ENCODE peak calls at places on chromosomes 6 and 20, in six cellular contexts. N is uterus, R is COR-L47, Q is epithelial cell of esophagus, Y is sciatic nerve, W is amniotic stem cell. J is an unnamed sample.

GRCh38 chr6:111230351-111231077 is 143.2 kb downstream of the SLC16A10 start:
- DNase-seq in N (no peak), R (no peak), Q (peak), Y (no peak), W (no peak), J (no peak)

GRCh38 chr6:139925894-139926641 is 551.6 kb upstream of the CITED2 start:
- DNase-seq in N (peak), R (no peak), Q (no peak), Y (no peak), W (no peak), J (peak)

GRCh38 chr6:94956910-94957309 is 620.4 kb upstream of the MANEA start:
- DNase-seq in N (no peak), R (peak), Q (no peak), Y (no peak), W (no peak), J (no peak)

GRCh38 chr6:44630125-44631028 is 242.9 kb downstream of the CDC5L start:
- DNase-seq in N (no peak), R (peak), Q (peak), Y (peak), W (no peak), J (no peak)

GRCh38 chr20:58308680-58309527 is 611 bp upstream of the RAB22A start:
- DNase-seq in N (peak), R (peak), Q (peak), Y (peak), W (no peak), J (no peak)

GRCh38 chr6:113381957-113382356 is 475.2 kb upstream of the MARCKS start:
- DNase-seq in N (no peak), R (peak), Q (peak), Y (no peak), W (no peak), J (no peak)

GRCh38 chr20:20037960-20038359 is 14.3 kb downstream of the CRNKL1 start:
- DNase-seq in N (no peak), R (no peak), Q (no peak), Y (no peak), W (no peak), J (no peak)

GRCh38 chr6:166046982-166047381 is 120.7 kb downstream of the TBXT start:
- DNase-seq in N (no peak), R (no peak), Q (no peak), Y (no peak), W (no peak), J (no peak)

GRCh38 chr6:149254241-149254640 is 63.3 kb upstream of the TAB2 start:
- DNase-seq in N (no peak), R (no peak), Q (no peak), Y (no peak), W (no peak), J (no peak)